ENCODE peak calls at places on chromosomes 13 and 19, in seven cellular contexts. Y is left lung, X is C1 segment of cervical spinal cord, W is body of pancreas, L is 8988T, J is left ventricle myocardium inferior, C is tibial artery. Z is an unnamed sample.

GRCh38 chr13:111315347-111315995 is 5.0 kb upstream of the TEX29 start:
- DNase-seq in Y (no peak), W (no peak), X (no peak), J (no peak), C (no peak), L (no peak), Z (no peak)

GRCh38 chr13:38167164-38167822 is 182.4 kb upstream of the UFM1 start:
- DNase-seq in W (no peak), Y (no peak), X (no peak), L (no peak), J (no peak), C (no peak), Z (no peak)

GRCh38 chr13:36282818-36283432 is 14.7 kb downstream of the CCDC169 start:
- DNase-seq in W (no peak), J (no peak), X (no peak), Y (no peak), L (no peak), C (no peak), Z (no peak)

GRCh38 chr19:28466107-28467045 is 746.6 kb downstream of the UQCRFS1 start:
- DNase-seq in X (no peak), W (peak; percentile 83), Y (peak; percentile 55), J (peak; percentile 53), C (peak; percentile 59), L (no peak), Z (no peak)

GRCh38 chr13:38535271-38535670 is 151.6 kb upstream of the FREM2 start:
- DNase-seq in J (no peak), W (no peak), L (no peak), C (no peak), Y (no peak), X (no peak), Z (no peak)

GRCh38 chr13:93226623-93227279 is at the start of gene GPC6:
- DNase-seq in C (no peak), W (peak; percentile 59), J (no peak), X (peak; percentile 33), L (no peak), Y (no peak), Z (no peak)

GRCh38 chr13:97892717-97893116 is 60.8 kb upstream of the IPO5 start:
- DNase-seq in J (no peak), W (no peak), C (no peak), L (no peak), Y (no peak), X (no peak), Z (no peak)

GRCh38 chr13:52599853-52600603 is 42.2 kb upstream of the HNRNPA1L2 start:
- DNase-seq in W (peak; percentile 28), J (peak; percentile 42), C (no peak), L (peak; percentile 58), Y (no peak), X (peak; percentile 58), Z (no peak)

GRCh38 chr13:93086329-93086728 is 140.3 kb upstream of the GPC6 start:
- DNase-seq in W (no peak), L (no peak), C (no peak), J (no peak), Y (no peak), X (no peak), Z (no peak)

GRCh38 chr13:51154029-51154555 is 43.0 kb upstream of the C13orf42 start:
- DNase-seq in L (no peak), Y (no peak), C (no peak), X (no peak), W (no peak), J (no peak), Z (no peak)

GRCh38 chr19:57465680-57466381 is 8.9 kb upstream of the VN1R1 start:
- DNase-seq in W (no peak), L (no peak), C (no peak), X (no peak), Y (no peak), J (no peak), Z (no peak)

GRCh38 chr19:27972291-27973040 is 1240.5 kb downstream of the UQCRFS1 start:
- DNase-seq in L (no peak), X (no peak), C (no peak), W (no peak), Y (no peak), J (no peak), Z (no peak)

GRCh38 chr13:105642511-105642958 is 892.9 kb downstream of the EFNB2 start:
- DNase-seq in C (no peak), W (no peak), Y (no peak), X (no peak), L (no peak), J (no peak), Z (no peak)

Z was measured in right atrium auricular region.